ENCODE peak calls at places on chromosomes 3 and 15, in ten cellular contexts. One of them, this sample, is unnamed. For H3K4me1, the result is how much of the 10 kb centered on the place peaks cover.

GRCh38 chr3:16427309-16427965 is 86.1 kb downstream of the RFTN1 start:
- DNase-seq in hepatocyte: peak
- DNase-seq in body of pancreas: no peak
- DNase-seq in GM23338: no peak
- DNase-seq in left ventricle myocardium inferior: no peak
- DNase-seq in HepG2: no peak
- DNase-seq in RWPE2: no peak
- DNase-seq in lung: peak
- DNase-seq in transverse colon: peak
- DNase-seq in ovary: peak
- DNase-seq in this sample: no peak

GRCh38 chr15:29139072-29139471 is 130.6 kb downstream of the NSMCE3 start:
- DNase-seq in hepatocyte: no peak
- DNase-seq in body of pancreas: no peak
- DNase-seq in GM23338: no peak
- DNase-seq in left ventricle myocardium inferior: no peak
- DNase-seq in HepG2: no peak
- DNase-seq in RWPE2: peak
- DNase-seq in lung: no peak
- DNase-seq in transverse colon: no peak
- DNase-seq in ovary: no peak
- DNase-seq in this sample: no peak

GRCh38 chr3:15630646-15631350 is 29.3 kb downstream of the BTD start:
- DNase-seq in hepatocyte: no peak
- DNase-seq in body of pancreas: no peak
- DNase-seq in GM23338: peak
- DNase-seq in left ventricle myocardium inferior: no peak
- DNase-seq in HepG2: no peak
- DNase-seq in RWPE2: no peak
- DNase-seq in lung: no peak
- DNase-seq in transverse colon: no peak
- DNase-seq in ovary: no peak
- DNase-seq in this sample: peak

GRCh38 chr3:153182491-153182890 is 20.5 kb downstream of the RAP2B start:
- DNase-seq in hepatocyte: no peak
- DNase-seq in body of pancreas: no peak
- DNase-seq in GM23338: no peak
- DNase-seq in left ventricle myocardium inferior: no peak
- DNase-seq in HepG2: no peak
- DNase-seq in RWPE2: no peak
- DNase-seq in lung: no peak
- DNase-seq in transverse colon: no peak
- DNase-seq in ovary: no peak
- DNase-seq in this sample: no peak

GRCh38 chr3:31980530-31981205 is 394 bp downstream of the OSBPL10 start:
- DNase-seq in hepatocyte: peak
- DNase-seq in body of pancreas: peak
- DNase-seq in GM23338: peak
- DNase-seq in left ventricle myocardium inferior: peak
- DNase-seq in HepG2: peak
- DNase-seq in RWPE2: peak
- DNase-seq in lung: peak
- DNase-seq in transverse colon: peak
- DNase-seq in ovary: peak
- DNase-seq in this sample: no peak

GRCh38 chr3:99674086-99674789 is 35.8 kb downstream of the COL8A1 start:
- DNase-seq in hepatocyte: no peak
- DNase-seq in body of pancreas: no peak
- DNase-seq in GM23338: no peak
- DNase-seq in left ventricle myocardium inferior: no peak
- DNase-seq in HepG2: no peak
- DNase-seq in RWPE2: no peak
- DNase-seq in lung: no peak
- DNase-seq in transverse colon: no peak
- DNase-seq in ovary: no peak
- DNase-seq in this sample: no peak

GRCh38 chr3:99248913-99249312 is 347.4 kb upstream of the DCBLD2 start:
- DNase-seq in hepatocyte: no peak
- DNase-seq in body of pancreas: no peak
- DNase-seq in GM23338: no peak
- DNase-seq in left ventricle myocardium inferior: no peak
- DNase-seq in HepG2: no peak
- DNase-seq in RWPE2: no peak
- DNase-seq in lung: no peak
- DNase-seq in transverse colon: no peak
- DNase-seq in ovary: no peak
- DNase-seq in this sample: no peak

GRCh38 chr3:56422316-56422715 is 46.0 kb downstream of the ERC2 start:
- DNase-seq in hepatocyte: no peak
- DNase-seq in body of pancreas: no peak
- DNase-seq in GM23338: no peak
- DNase-seq in left ventricle myocardium inferior: no peak
- DNase-seq in HepG2: no peak
- DNase-seq in RWPE2: no peak
- DNase-seq in lung: no peak
- DNase-seq in transverse colon: no peak
- DNase-seq in ovary: no peak
- DNase-seq in this sample: no peak

GRCh38 chr3:183745300-183746098 is 47.9 kb downstream of the YEATS2 start:
- DNase-seq in hepatocyte: no peak
- DNase-seq in body of pancreas: no peak
- DNase-seq in GM23338: peak
- DNase-seq in left ventricle myocardium inferior: no peak
- DNase-seq in HepG2: peak
- DNase-seq in RWPE2: no peak
- DNase-seq in lung: no peak
- DNase-seq in transverse colon: no peak
- DNase-seq in ovary: no peak
- DNase-seq in this sample: no peak

GRCh38 chr3:129045675-129046036 is 14.9 kb upstream of the GP9 start:
- DNase-seq in hepatocyte: no peak
- DNase-seq in body of pancreas: no peak
- DNase-seq in GM23338: peak
- DNase-seq in left ventricle myocardium inferior: peak
- DNase-seq in HepG2: no peak
- DNase-seq in RWPE2: no peak
- DNase-seq in lung: no peak
- DNase-seq in transverse colon: no peak
- DNase-seq in ovary: peak
- DNase-seq in this sample: no peak

GRCh38 chr3:158700559-158700958 is 28.1 kb upstream of the LXN start:
- DNase-seq in hepatocyte: no peak
- DNase-seq in body of pancreas: no peak
- DNase-seq in GM23338: no peak
- DNase-seq in left ventricle myocardium inferior: no peak
- DNase-seq in HepG2: no peak
- DNase-seq in RWPE2: no peak
- DNase-seq in lung: no peak
- DNase-seq in transverse colon: no peak
- DNase-seq in ovary: no peak
- DNase-seq in this sample: no peak

GRCh38 chr3:107356706-107357105 is 20.5 kb upstream of the CCDC54 start:
- DNase-seq in hepatocyte: no peak
- DNase-seq in body of pancreas: no peak
- DNase-seq in GM23338: no peak
- DNase-seq in left ventricle myocardium inferior: no peak
- DNase-seq in HepG2: no peak
- DNase-seq in RWPE2: no peak
- DNase-seq in lung: no peak
- DNase-seq in transverse colon: no peak
- DNase-seq in ovary: no peak
- DNase-seq in this sample: no peak

DNA sequence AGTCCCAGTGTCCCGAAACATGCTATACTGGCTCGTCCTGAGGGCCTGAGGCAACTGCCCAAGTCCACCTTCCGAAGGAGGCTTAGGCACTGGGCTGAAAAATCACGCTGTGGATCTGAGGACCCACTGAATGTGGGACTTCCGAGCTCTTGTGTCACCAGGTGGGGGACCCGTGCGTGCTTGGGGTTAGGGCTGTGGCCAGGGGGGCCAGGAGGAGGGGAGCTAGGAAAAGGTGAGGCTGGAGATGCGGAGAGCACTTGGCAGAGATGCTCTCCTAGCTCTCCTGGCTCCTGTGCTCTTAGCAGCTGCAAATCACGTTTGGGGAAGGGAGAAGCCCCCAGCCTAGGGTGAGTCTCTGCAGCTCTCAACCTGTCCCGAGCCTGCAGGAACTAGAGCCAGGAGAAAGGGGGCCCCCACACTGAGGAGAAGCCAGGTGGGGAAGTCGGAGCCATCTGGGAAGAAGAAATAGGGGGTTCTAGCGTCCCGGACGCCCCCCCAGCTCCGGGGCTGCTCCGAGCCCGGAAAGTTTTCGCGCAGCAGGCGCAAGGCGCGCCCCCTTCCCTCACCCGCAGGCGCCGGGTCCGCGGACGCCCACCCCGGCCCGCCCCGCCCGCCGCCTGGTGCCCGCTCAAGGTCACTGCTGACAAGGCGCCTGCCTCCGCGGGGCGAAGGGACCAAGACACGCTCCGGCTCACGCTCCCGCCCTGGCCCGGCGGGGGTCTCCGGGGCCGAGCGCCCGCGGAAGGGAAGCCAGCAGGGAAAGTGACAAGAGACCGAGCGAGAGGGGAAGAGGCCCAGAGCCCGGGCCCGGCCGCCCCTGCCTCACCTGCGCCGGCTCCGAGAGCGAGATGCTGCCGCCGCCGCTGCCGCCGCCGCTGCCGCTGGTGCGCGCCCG is 108.7 kb upstream of the SLC6A11 start:
- DNase-seq in hepatocyte: no peak
- DNase-seq in body of pancreas: no peak
- DNase-seq in GM23338: peak
- DNase-seq in left ventricle myocardium inferior: no peak
- DNase-seq in HepG2: no peak
- DNase-seq in RWPE2: no peak
- DNase-seq in lung: no peak
- DNase-seq in transverse colon: no peak
- DNase-seq in ovary: no peak
- DNase-seq in this sample: no peak
- TF ChIP-seq CTCF in hepatocyte: no peak
- TF ChIP-seq CTCF in body of pancreas: no peak
- TF ChIP-seq CTCF in GM23338: no peak
- TF ChIP-seq CTCF in left ventricle myocardium inferior: no peak
- TF ChIP-seq CTCF in HepG2: no peak
- TF ChIP-seq CTCF in RWPE2: no peak
- TF ChIP-seq CTCF in lung: no peak
- TF ChIP-seq CTCF in transverse colon: no peak
- TF ChIP-seq CTCF in ovary: no peak
- TF ChIP-seq CTCF in this sample: no peak

GRCh38 chr15:43515731-43516130 is 1.7 kb upstream of the MAP1A start:
- DNase-seq in hepatocyte: no peak
- DNase-seq in body of pancreas: no peak
- DNase-seq in GM23338: no peak
- DNase-seq in left ventricle myocardium inferior: no peak
- DNase-seq in HepG2: no peak
- DNase-seq in RWPE2: no peak
- DNase-seq in lung: no peak
- DNase-seq in transverse colon: no peak
- DNase-seq in ovary: peak
- DNase-seq in this sample: no peak
- H3K27ac ChIP-seq in hepatocyte: no peak
- H3K27ac ChIP-seq in body of pancreas: no peak
- H3K27ac ChIP-seq in GM23338: no peak
- H3K27ac ChIP-seq in left ventricle myocardium inferior: peak
- H3K27ac ChIP-seq in HepG2: no peak
- H3K27ac ChIP-seq in RWPE2: no peak
- H3K27ac ChIP-seq in lung: no peak
- H3K27ac ChIP-seq in transverse colon: peak
- H3K27ac ChIP-seq in ovary: no peak
- H3K27ac ChIP-seq in this sample: no peak

DNA sequence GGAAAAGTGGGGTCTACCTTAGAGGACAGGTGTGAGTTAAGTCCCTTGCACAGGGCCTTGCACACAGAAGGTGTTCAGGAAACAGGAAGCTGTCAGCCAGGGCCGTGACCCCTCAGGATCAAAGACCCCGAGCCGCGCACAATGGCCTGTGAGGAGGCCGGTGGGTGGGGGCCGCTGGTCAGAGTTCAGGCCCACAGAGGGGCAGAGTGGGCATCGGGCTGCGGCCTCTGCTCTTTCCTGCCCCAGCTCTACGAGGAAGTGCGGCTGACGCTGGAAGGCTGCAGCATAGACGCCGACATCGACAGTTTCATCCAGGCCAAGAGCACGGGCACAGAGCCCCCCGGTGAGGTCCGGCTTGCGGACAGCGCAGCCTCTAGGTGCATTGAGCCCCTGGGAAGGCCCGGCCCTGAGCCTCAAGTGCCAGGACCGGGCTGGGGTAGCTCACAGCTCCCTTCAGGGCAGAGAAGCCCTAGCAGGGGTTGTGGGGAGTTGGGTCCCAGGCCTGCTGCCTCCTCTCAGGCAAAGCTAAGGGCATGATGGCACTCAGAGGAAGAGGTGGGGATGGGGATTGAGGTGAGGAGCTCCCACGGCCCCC is 37.2 kb downstream of the PSTPIP1 start:
- DNase-seq in hepatocyte: no peak
- DNase-seq in body of pancreas: no peak
- DNase-seq in GM23338: no peak
- DNase-seq in left ventricle myocardium inferior: no peak
- DNase-seq in HepG2: peak
- DNase-seq in RWPE2: peak
- DNase-seq in lung: no peak
- DNase-seq in transverse colon: peak
- DNase-seq in ovary: peak
- DNase-seq in this sample: no peak
- H3K4me1 ChIP-seq in hepatocyte: under half
- H3K4me1 ChIP-seq in body of pancreas: under half
- H3K4me1 ChIP-seq in GM23338: under half
- H3K4me1 ChIP-seq in left ventricle myocardium inferior: under half
- H3K4me1 ChIP-seq in HepG2: under half
- H3K4me1 ChIP-seq in RWPE2: under half
- H3K4me1 ChIP-seq in lung: under half
- H3K4me1 ChIP-seq in transverse colon: under half
- H3K4me1 ChIP-seq in ovary: under half
- H3K4me1 ChIP-seq in this sample: under half

GRCh38 chr3:9782777-9783176 is 9.5 kb downstream of the TADA3 start:
- DNase-seq in hepatocyte: no peak
- DNase-seq in body of pancreas: no peak
- DNase-seq in GM23338: peak
- DNase-seq in left ventricle myocardium inferior: no peak
- DNase-seq in HepG2: no peak
- DNase-seq in RWPE2: no peak
- DNase-seq in lung: no peak
- DNase-seq in transverse colon: no peak
- DNase-seq in ovary: no peak
- DNase-seq in this sample: no peak
- TF ChIP-seq CTCF in hepatocyte: no peak
- TF ChIP-seq CTCF in body of pancreas: no peak
- TF ChIP-seq CTCF in GM23338: peak
- TF ChIP-seq CTCF in left ventricle myocardium inferior: peak
- TF ChIP-seq CTCF in HepG2: peak
- TF ChIP-seq CTCF in RWPE2: peak
- TF ChIP-seq CTCF in lung: peak
- TF ChIP-seq CTCF in transverse colon: no peak
- TF ChIP-seq CTCF in ovary: no peak
- TF ChIP-seq CTCF in this sample: peak

This sample was measured in foreskin keratinocyte.